ENCODE peak calls at places on chromosomes 16 and 17, in eight cellular contexts. A, I, W, R, O, T, M and F are unnamed samples.

GRCh38 chr16:84044108-84044488 is 1.5 kb upstream of the SLC38A8 start:
- DNase-seq in O (no peak), T (no peak), I (peak; percentile 32), R (no peak), W (no peak), A (no peak), M (peak; percentile 52), F (peak; percentile 39)

GRCh38 chr17:83002118-83002805 is 77.1 kb upstream of the METRNL start:
- DNase-seq in I (no peak), R (no peak), O (no peak), A (no peak), M (no peak), W (no peak), T (no peak), F (no peak)

GRCh38 chr17:55295411-55296170 is 30.8 kb downstream of the HLF start:
- DNase-seq in O (peak; percentile 48), A (peak; percentile 67), W (peak; percentile 73), T (peak; percentile 75), M (peak; percentile 59), R (peak; percentile 70), I (peak; percentile 65), F (peak; percentile 55)

GRCh38 chr16:85935957-85936760 is 37.2 kb downstream of the IRF8 start:
- DNase-seq in I (peak; percentile 11), W (peak; percentile 90), A (no peak), T (no peak), M (no peak), O (no peak), R (no peak), F (no peak)

GRCh38 chr16:80563807-80564206 is 23.0 kb downstream of the DYNLRB2 start:
- DNase-seq in I (no peak), M (no peak), T (no peak), W (no peak), O (no peak), A (peak; percentile 28), R (no peak), F (no peak)

GRCh38 chr17:348692-349425 is 3.7 kb downstream of the RPH3AL start:
- DNase-seq in W (peak; percentile 73), R (no peak), A (no peak), O (peak; percentile 53), I (no peak), M (peak; percentile 47), T (peak; percentile 82), F (no peak)

GRCh38 chr16:62545039-62545438 is 508.8 kb upstream of the CDH8 start:
- DNase-seq in M (no peak), I (no peak), T (no peak), O (no peak), W (no peak), A (no peak), R (no peak), F (no peak)

GRCh38 chr16:3458852-3459361 is 15.4 kb downstream of the NAA60 start:
- DNase-seq in T (no peak), I (no peak), A (peak; percentile 85), O (no peak), R (no peak), M (no peak), W (peak; percentile 59), F (no peak)

GRCh38 chr17:46108550-46109110 is 84.6 kb downstream of the KANSL1 start:
- DNase-seq in A (no peak), W (no peak), I (no peak), M (no peak), T (no peak), O (no peak), R (no peak), F (no peak)

GRCh38 chr16:50981951-50982350 is 169.1 kb downstream of the SALL1 start:
- DNase-seq in M (no peak), O (no peak), I (no peak), T (no peak), W (no peak), A (no peak), R (no peak), F (no peak)

GRCh38 chr16:17718495-17718894 is 247.7 kb upstream of the XYLT1 start:
- DNase-seq in A (no peak), M (no peak), O (no peak), W (no peak), R (no peak), I (no peak), T (no peak), F (no peak)

GRCh38 chr17:27342059-27342458 is 48.1 kb downstream of the WSB1 start:
- DNase-seq in W (no peak), A (no peak), I (no peak), R (no peak), T (no peak), O (no peak), M (no peak), F (no peak)

GRCh38 chr16:10859020-10859419 is 18.0 kb upstream of the CIITA start:
- DNase-seq in I (no peak), T (no peak), R (no peak), M (no peak), O (no peak), A (no peak), W (no peak), F (no peak)

GRCh38 chr17:29138991-29139682 is 41.1 kb downstream of the MYO18A start:
- DNase-seq in O (peak; percentile 76), W (peak; percentile 81), A (no peak), R (peak; percentile 64), I (no peak), T (no peak), M (no peak), F (peak; percentile 45)

GRCh38 chr17:29141484-29141835 is 38.7 kb downstream of the MYO18A start:
- DNase-seq in T (no peak), R (no peak), M (no peak), O (no peak), W (no peak), I (no peak), A (no peak), F (peak; percentile 40)

GRCh38 chr17:29140051-29140582 is 40.1 kb downstream of the MYO18A start:
- DNase-seq in A (peak; percentile 81), M (peak; percentile 86), O (peak; percentile 94), T (peak; percentile 76), I (peak; percentile 71), W (peak; percentile 93), R (peak; percentile 90), F (peak; percentile 72)

GRCh38 chr17:29138184-29138955 is 41.8 kb downstream of the MYO18A start:
- DNase-seq in M (no peak), I (no peak), O (peak; percentile 25), T (no peak), R (no peak), A (no peak), W (peak; percentile 58), F (no peak)

GRCh38 chr17:29140631-29141483 is 39.3 kb downstream of the MYO18A start:
- DNase-seq in R (no peak), O (peak; percentile 84), M (peak; percentile 42), T (no peak), A (no peak), I (peak; percentile 42), W (peak; percentile 73), F (peak; percentile 66)
- H3K4me1 ChIP-seq in R (peaks cover 21% of the 10 kb centered on the region), O (peaks cover 34% of the 10 kb centered on the region), M (peaks cover 41% of the 10 kb centered on the region), T (no peaks in the 10 kb centered on the region), A (peaks cover 22% of the 10 kb centered on the region), I (peaks cover 69% of the 10 kb centered on the region), W (no peaks in the 10 kb centered on the region), F (peaks cover 19% of the 10 kb centered on the region)

GRCh38 chr17:74147436-74147835 is 56.0 kb upstream of the RPL38 start:
- DNase-seq in I (no peak), R (no peak), T (no peak), A (no peak), O (no peak), M (no peak), W (no peak), F (peak; percentile 70)

GRCh38 chr17:74147966-74148365 is 55.5 kb upstream of the RPL38 start:
- DNase-seq in A (no peak), O (no peak), T (no peak), M (no peak), W (no peak), I (no peak), R (no peak), F (no peak)

GRCh38 chr17:74149597-74150427 is 53.7 kb upstream of the RPL38 start:
- DNase-seq in R (no peak), O (no peak), M (no peak), T (no peak), I (no peak), W (no peak), A (no peak), F (no peak)

GRCh38 chr17:74148901-74149596 is 54.4 kb upstream of the RPL38 start:
- DNase-seq in T (no peak), R (no peak), O (no peak), I (no peak), M (no peak), W (no peak), A (no peak), F (no peak)

DNA sequence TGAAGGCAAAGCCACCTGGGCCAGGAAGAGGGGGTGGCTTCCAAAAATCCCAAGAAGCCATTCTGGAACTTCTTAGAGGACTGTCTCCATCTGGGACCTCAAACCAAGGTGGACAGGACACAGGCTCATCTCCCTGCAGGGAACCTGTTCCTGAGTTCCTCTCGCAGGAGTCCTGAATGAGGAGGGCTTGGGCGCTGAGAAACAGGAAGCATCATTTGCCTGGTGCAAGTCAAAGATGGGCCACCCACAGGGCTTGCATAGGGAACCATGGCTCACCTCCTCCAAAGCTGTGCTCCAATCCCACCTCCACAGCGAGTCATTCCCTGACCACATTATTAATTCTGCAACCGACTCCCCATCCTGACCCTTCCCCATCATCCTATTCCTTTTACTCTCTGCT is 55.0 kb upstream of the RPL38 start:
- DNase-seq in O (no peak), I (no peak), W (no peak), R (no peak), T (no peak), A (no peak), M (no peak), F (no peak)
- H3K4me1 ChIP-seq in O (no peaks in the 10 kb centered on the region), I (no peaks in the 10 kb centered on the region), W (no peaks in the 10 kb centered on the region), R (no peaks in the 10 kb centered on the region), T (no peaks in the 10 kb centered on the region), A (peaks cover 9% of the 10 kb centered on the region), M (peaks cover 8% of the 10 kb centered on the region), F (peaks cover 18% of the 10 kb centered on the region)

DNA sequence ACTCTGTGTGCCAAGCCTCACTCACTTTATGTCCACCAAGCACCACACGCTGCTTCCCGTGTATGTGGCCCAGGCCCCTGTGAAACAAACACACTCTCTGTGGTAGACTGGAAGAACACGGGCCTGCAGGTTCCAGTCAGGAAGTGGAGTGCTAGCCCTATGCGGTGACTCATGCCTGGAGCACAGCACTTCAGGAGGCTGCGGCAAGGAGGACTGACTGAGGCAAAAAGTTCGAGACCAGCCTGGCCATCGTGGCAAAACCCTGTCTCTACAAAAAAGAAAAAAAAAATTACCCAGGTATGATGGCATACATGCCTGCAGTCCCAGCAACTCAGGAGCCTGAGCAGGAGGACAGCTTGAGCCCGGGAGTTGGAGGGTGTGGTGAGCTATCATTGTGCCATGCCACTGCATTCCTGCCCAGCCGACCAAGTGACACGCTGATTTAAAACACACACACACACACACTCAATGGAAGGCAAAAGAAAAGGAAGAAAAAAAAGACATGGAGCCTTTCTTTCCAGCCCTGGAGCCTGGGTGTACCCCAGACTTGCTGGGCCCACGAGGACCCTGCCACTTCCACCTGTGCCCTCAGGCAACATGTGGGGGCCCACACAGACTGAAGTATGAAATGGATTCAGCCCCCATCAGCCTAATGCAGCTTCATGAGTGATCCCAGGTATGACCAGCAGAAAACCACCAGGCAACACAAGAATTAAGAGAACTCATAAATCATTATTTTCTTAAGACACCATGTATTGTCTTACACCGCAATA is 126.6 kb downstream of the ANKRD11 start:
- DNase-seq in R (no peak), I (peak; percentile 78), O (no peak), A (peak; percentile 63), W (peak; percentile 72), T (no peak), M (peak; percentile 48), F (no peak)
- H3K4me1 ChIP-seq in R (peaks cover 5% of the 10 kb centered on the region), I (peaks cover 38% of the 10 kb centered on the region), O (peaks cover 35% of the 10 kb centered on the region), A (peaks cover 62% of the 10 kb centered on the region), W (no peaks in the 10 kb centered on the region), T (no peaks in the 10 kb centered on the region), M (peaks cover 47% of the 10 kb centered on the region), F (peaks cover 22% of the 10 kb centered on the region)

GRCh38 chr17:81339502-81340296 is 44.6 kb upstream of the SLC38A10 start:
- DNase-seq in T (no peak), R (peak; percentile 41), A (peak; percentile 88), O (no peak), I (no peak), W (no peak), M (peak; percentile 61), F (no peak)
- H3K4me1 ChIP-seq in T (no peaks in the 10 kb centered on the region), R (peaks cover 48% of the 10 kb centered on the region), A (peaks cover 53% of the 10 kb centered on the region), O (peaks cover 25% of the 10 kb centered on the region), I (peaks cover 52% of the 10 kb centered on the region), W (peaks cover 11% of the 10 kb centered on the region), M (peaks cover 37% of the 10 kb centered on the region), F (peaks cover 41% of the 10 kb centered on the region)